ENCODE peak calls at places on chromosomes 4 and X, in seven cellular contexts. G is MV-4-11; D is activated T-helper 9 cell treated with anti-CD3 and anti-CD28 coated beads, Interleukin-2, amount 50 U/mL, for 16 hours; F is uterus; X is activated CD8-positive, alpha-beta T cell treated with anti-CD3 and anti-CD28 coated beads, Interleukin-2, amount 10 ng/mL, durations not matched to agents 7 days and 5 days; M is AML-193; K is AG04450. Y is an unnamed sample.
A peak's percentile ranks its signal among the peaks of the same experiment; 100 is the strongest.

GRCh38 chrX:148417934-148418333 is 82.5 kb upstream of the AFF2 start:
- DNase-seq in M (peak; percentile 9), D (no peak), F (no peak), X (no peak), G (no peak), K (no peak), Y (no peak)

GRCh38 chr4:137530176-137530575 is 2.1 kb downstream of the PCDH18 start:
- DNase-seq in X (no peak), K (no peak), F (no peak), D (no peak), G (peak; percentile 84), M (no peak), Y (no peak)

GRCh38 chr4:97150966-97151365 is 992.3 kb downstream of the STPG2 start:
- DNase-seq in D (no peak), K (no peak), G (no peak), F (no peak), X (no peak), M (no peak), Y (no peak)

GRCh38 chrX:136094962-136095361 is 52.4 kb upstream of the FHL1 start:
- DNase-seq in K (no peak), X (no peak), G (no peak), F (no peak), D (no peak), M (no peak), Y (no peak)

GRCh38 chr4:110164251-110164650 is 34.2 kb downstream of the ELOVL6 start:
- DNase-seq in F (no peak), M (no peak), K (no peak), D (no peak), G (no peak), X (no peak), Y (no peak)

GRCh38 chr4:181688886-181689285 is 554.3 kb upstream of the TENM3 start:
- DNase-seq in K (no peak), G (no peak), X (no peak), M (no peak), F (no peak), D (no peak), Y (no peak)

GRCh38 chrX:70030242-70030823 is 19.4 kb downstream of the AWAT2 start:
- DNase-seq in M (peak; percentile 47), F (no peak), G (peak; percentile 41), X (peak; percentile 58), D (no peak), K (no peak), Y (peak; percentile 66)

GRCh38 chr4:123443401-123444297 is 47.1 kb downstream of the SPRY1 start:
- DNase-seq in M (peak; percentile 61), X (peak; percentile 63), K (no peak), D (no peak), G (peak; percentile 40), F (no peak), Y (peak; percentile 64)

GRCh38 chr4:127249066-127249766 is 383.5 kb upstream of the INTU start:
- DNase-seq in X (no peak), F (no peak), M (no peak), D (no peak), G (peak; percentile 88), K (no peak), Y (peak; percentile 14)

GRCh38 chr4:156838761-156839160 is 132.8 kb downstream of the PDGFC start:
- DNase-seq in F (no peak), X (no peak), G (no peak), D (no peak), M (no peak), K (no peak), Y (no peak)

GRCh38 chr4:141047228-141047884 is 85.9 kb downstream of the RNF150 start:
- DNase-seq in K (peak; percentile 49), M (no peak), X (no peak), G (no peak), D (no peak), F (no peak), Y (no peak)

GRCh38 chrX:31279359-31279758 is 207.5 kb upstream of the FTHL17 start:
- DNase-seq in F (no peak), D (no peak), K (no peak), X (no peak), G (no peak), M (peak; percentile 1), Y (peak; percentile 21)

GRCh38 chrX:30620980-30621716 is 32.1 kb upstream of the GK start:
- DNase-seq in M (peak; percentile 53), K (peak; percentile 65), G (peak; percentile 83), F (peak; percentile 38), D (no peak), X (no peak), Y (peak; percentile 25)

GRCh38 chrX:66074920-66075879 is 35.3 kb upstream of the VSIG4 start:
- DNase-seq in G (peak; percentile 91), M (peak; percentile 76), F (no peak), D (peak; percentile 15), K (no peak), X (peak; percentile 60), Y (peak; percentile 91)

GRCh38 chr4:2062808-2063524 is 3.8 kb downstream of the NAT8L start:
- DNase-seq in K (no peak), D (no peak), X (no peak), M (no peak), G (no peak), F (no peak), Y (no peak)

GRCh38 chrX:134619838-134620237 is 38.4 kb downstream of the PLAC1 start:
- DNase-seq in G (no peak), K (no peak), X (no peak), F (no peak), M (no peak), D (no peak), Y (no peak)

GRCh38 chr4:100356172-100356571 is 161.7 kb downstream of the EMCN start:
- DNase-seq in F (no peak), G (no peak), D (no peak), X (no peak), M (no peak), K (no peak), Y (no peak)

GRCh38 chr4:182208651-182209050 is 34.6 kb upstream of the TENM3 start:
- DNase-seq in X (no peak), K (no peak), D (no peak), F (no peak), G (no peak), M (no peak), Y (no peak)

GRCh38 chr4:38673109-38673978 is 9.3 kb downstream of the KLF3 start:
- DNase-seq in G (no peak), K (no peak), F (peak; percentile 63), M (no peak), D (no peak), X (no peak), Y (no peak)

GRCh38 chr4:21205821-21206531 is 505.7 kb downstream of the PACRGL start:
- DNase-seq in D (no peak), M (no peak), F (no peak), X (no peak), K (no peak), G (no peak), Y (no peak)

GRCh38 chr4:186067757-186068385 is 1.1 kb upstream of the TLR3 start:
- DNase-seq in M (peak; percentile 69), D (no peak), F (peak; percentile 48), X (peak; percentile 62), G (peak; percentile 45), K (no peak), Y (peak; percentile 62)

GRCh38 chrX:153828308-153828707 is 2.0 kb downstream of the PDZD4 start:
- DNase-seq in F (peak; percentile 13), K (no peak), G (no peak), M (no peak), D (no peak), X (no peak), Y (no peak)

GRCh38 chr4:2805712-2806391 is 13.0 kb downstream of the SH3BP2 start:
- DNase-seq in D (no peak), K (no peak), G (no peak), X (no peak), M (no peak), F (no peak), Y (no peak)

GRCh38 chr4:77310931-77311330 is 153.9 kb downstream of the CCNG2 start:
- DNase-seq in F (no peak), G (no peak), D (no peak), M (no peak), K (no peak), X (no peak), Y (no peak)

GRCh38 chrX:115268421-115268820 is 21.1 kb upstream of the LUZP4 start:
- DNase-seq in M (no peak), X (no peak), F (no peak), D (no peak), G (no peak), K (no peak), Y (no peak)

GRCh38 chr4:104490770-104491395 is 3.8 kb downstream of the CXXC4 start:
- DNase-seq in D (peak; percentile 21), G (no peak), M (no peak), F (peak; percentile 70), K (no peak), X (peak; percentile 49), Y (peak; percentile 83)

GRCh38 chrX:79573760-79574159 is 206.6 kb upstream of the ITM2A start:
- DNase-seq in D (no peak), K (no peak), F (no peak), M (no peak), X (no peak), G (no peak), Y (no peak)

GRCh38 chr4:141023051-141023450 is 110.2 kb downstream of the RNF150 start:
- DNase-seq in M (no peak), F (no peak), D (no peak), K (no peak), G (no peak), X (no peak), Y (no peak)

GRCh38 chrX:153944140-153944799 is at the start of gene RENBP:
- DNase-seq in X (peak; percentile 51), G (peak; percentile 5), K (no peak), D (no peak), M (no peak), F (no peak), Y (peak; percentile 66)

GRCh38 chr4:8167291-8167690 is 8.7 kb upstream of the ABLIM2 start:
- DNase-seq in G (peak; percentile 61), X (no peak), D (no peak), K (no peak), F (no peak), M (no peak), Y (peak; percentile 11)